ENCODE peak calls at places on chromosomes 5 and 9, in six cellular contexts. T is HFF-Myc, D is stomach, G is astrocyte of the spinal cord, L is AG10803, F is bronchial epithelial cell. I is an unnamed sample.

GRCh38 chr9:93127395-93127911 is 6.6 kb downstream of the NINJ1 start:
- DNase-seq in D (no peak), F (no peak), G (peak; percentile 59), L (no peak), T (no peak), I (no peak)

GRCh38 chr9:113612216-113612747 is 148.8 kb downstream of the RGS3 start:
- DNase-seq in F (no peak), G (no peak), L (no peak), T (no peak), D (no peak), I (no peak)

GRCh38 chr5:180287868-180288267 is 4.0 kb downstream of the MAPK9 start:
- DNase-seq in D (no peak), L (no peak), F (no peak), G (no peak), T (no peak), I (no peak)

GRCh38 chr5:82296929-82297328 is 18.8 kb upstream of the RPS23 start:
- DNase-seq in F (no peak), D (no peak), L (no peak), G (no peak), T (no peak), I (no peak)

GRCh38 chr5:30498972-30499371 is 694.5 kb upstream of the CDH6 start:
- DNase-seq in L (no peak), D (no peak), F (no peak), T (no peak), G (no peak), I (no peak)

GRCh38 chr5:2142456-2142954 is 259.8 kb upstream of the IRX4 start:
- DNase-seq in L (no peak), F (no peak), G (no peak), D (no peak), T (no peak), I (no peak)

GRCh38 chr5:128681096-128681495 is 143.1 kb upstream of the FBN2 start:
- DNase-seq in F (no peak), L (no peak), D (no peak), G (no peak), T (no peak), I (no peak)

GRCh38 chr5:41325074-41325473 is 111.7 kb upstream of the C6 start:
- DNase-seq in D (no peak), T (no peak), L (no peak), F (no peak), G (no peak), I (no peak)

GRCh38 chr9:113391917-113392316 is 9.2 kb downstream of the ALAD start:
- DNase-seq in F (no peak), D (no peak), L (no peak), T (no peak), G (no peak), I (no peak)

GRCh38 chr9:76593011-76593347 is 134.0 kb downstream of the GCNT1 start:
- DNase-seq in D (no peak), L (no peak), F (no peak), T (no peak), G (no peak), I (no peak)

GRCh38 chr5:107208867-107209266 is 461.9 kb downstream of the EFNA5 start:
- DNase-seq in D (no peak), G (no peak), F (no peak), T (no peak), L (no peak), I (no peak)

DNA sequence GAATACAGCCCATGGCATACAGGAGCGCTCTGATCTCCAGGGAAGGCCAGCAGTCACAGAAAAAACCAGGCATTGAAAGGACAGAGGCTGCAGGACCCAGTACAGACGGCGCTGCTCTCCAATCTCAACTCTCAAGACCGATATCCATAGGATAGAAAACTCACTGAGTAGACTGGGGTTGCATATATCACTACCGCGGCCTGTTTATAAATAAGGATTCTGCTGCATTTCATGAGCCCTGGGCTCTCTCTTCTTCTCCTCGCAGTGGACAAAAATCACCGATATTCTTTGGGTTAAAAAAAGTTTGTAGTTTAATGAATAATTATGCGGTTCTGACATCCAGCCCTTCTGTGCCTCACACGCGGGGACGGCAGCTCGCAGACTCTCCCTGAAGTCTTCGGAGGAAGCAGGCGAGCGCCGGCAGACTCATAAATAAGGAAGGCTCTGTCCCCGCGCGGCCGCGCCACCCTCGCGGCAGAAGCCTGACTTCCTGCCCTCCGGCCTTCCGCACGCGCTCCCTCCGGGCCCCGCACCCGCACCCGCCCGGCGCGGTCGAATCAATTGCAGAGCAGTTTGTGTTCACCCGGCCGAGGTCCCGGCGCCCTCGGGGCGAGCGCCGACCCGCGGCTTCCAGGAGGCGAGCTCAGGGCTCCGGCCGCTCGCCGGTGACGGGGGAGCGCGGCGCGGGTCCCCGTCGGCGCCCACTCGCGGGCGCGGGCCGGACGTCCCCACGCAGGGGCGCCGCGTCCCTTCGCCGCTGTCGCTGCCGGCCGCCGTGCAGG is at the start of gene FAM78A:
- DNase-seq in D (peak; percentile 57), G (no peak), F (no peak), L (peak; percentile 16), T (no peak), I (no peak)
- H3K4me3 ChIP-seq in D (peak within 1 kb of the TSS; percentile 83), G (no peak within 1 kb of the TSS), F (peak within 1 kb of the TSS; percentile 33), L (no peak within 1 kb of the TSS), T (peak within 1 kb of the TSS; percentile 32), I (peak within 1 kb of the TSS; percentile 48)

DNA sequence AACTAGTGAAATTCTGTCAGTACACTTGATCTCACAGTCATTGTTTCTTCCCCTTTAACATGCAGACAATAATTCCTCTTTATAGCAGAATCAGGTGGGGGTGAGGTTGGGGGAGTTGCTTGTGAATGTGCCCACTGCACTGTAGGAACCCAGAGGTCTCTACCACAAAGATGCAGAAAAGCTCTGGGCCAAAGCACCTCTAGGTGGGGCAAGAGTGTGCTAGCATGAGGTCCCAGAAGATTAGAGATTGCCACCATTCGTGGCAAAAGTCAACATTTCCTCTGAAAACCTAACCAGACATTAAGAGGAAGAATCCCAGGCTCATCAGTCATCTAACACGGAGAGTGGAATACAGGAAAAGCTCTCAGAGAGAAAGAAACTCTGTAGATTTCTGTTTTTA is 74.5 kb downstream of the PTCD2 start:
- DNase-seq in D (no peak), L (no peak), G (no peak), T (no peak), F (no peak), I (no peak)
- TF ChIP-seq CTCF in D (no peak), L (peak; percentile 28), G (peak; percentile 56), T (peak; percentile 42), F (peak; percentile 47), I (peak; percentile 72)

DNA sequence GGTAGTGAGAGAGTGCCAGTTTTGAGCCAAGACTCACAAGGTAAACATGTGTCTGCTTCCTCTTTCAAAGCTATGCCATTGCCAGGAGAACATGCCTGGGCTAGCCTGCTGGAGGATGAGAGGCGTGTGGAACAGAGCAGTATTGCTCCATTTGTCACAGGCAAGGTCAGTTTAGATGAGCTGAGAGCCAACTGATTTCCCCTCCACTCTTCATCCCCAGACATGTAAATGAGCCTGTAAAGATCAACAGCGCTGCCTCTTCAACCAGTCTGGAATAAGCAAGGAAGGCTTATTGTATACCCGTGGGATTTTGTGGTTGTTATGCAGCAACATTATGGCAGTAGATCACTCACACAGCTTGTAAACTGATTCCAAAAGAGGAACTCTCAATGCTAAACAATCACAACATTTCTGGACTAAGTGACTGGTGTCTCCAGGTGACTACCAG is 8.2 kb upstream of the GDNF start:
- DNase-seq in T (peak; percentile 78), D (no peak), G (peak; percentile 62), F (peak; percentile 99), L (peak; percentile 78), I (no peak)
- H3K4me3 ChIP-seq in T (no peak overlapping the region), D (no peak overlapping the region), G (no peak overlapping the region), F (no peak overlapping the region), L (no peak overlapping the region), I (no peak overlapping the region)

GRCh38 chr9:98045234-98046160 is 11.0 kb upstream of the NANS start:
- DNase-seq in T (no peak), D (no peak), F (no peak), G (no peak), L (no peak), I (no peak)
- TF ChIP-seq CTCF in T (no peak), D (no peak), F (no peak), G (no peak), L (no peak), I (no peak)

GRCh38 chr9:2818486-2819121 is 25.3 kb downstream of the PUM3 start:
- DNase-seq in G (no peak), D (no peak), T (no peak), F (no peak), L (no peak), I (no peak)

GRCh38 chr9:2817987-2818386 is 25.9 kb downstream of the PUM3 start:
- DNase-seq in F (peak; percentile 45), T (no peak), L (peak; percentile 93), D (no peak), G (peak; percentile 54), I (peak; percentile 96)

GRCh38 chr9:2819165-2819564 is 24.7 kb downstream of the PUM3 start:
- DNase-seq in T (no peak), D (no peak), F (no peak), L (no peak), G (no peak), I (no peak)

GRCh38 chr9:2815661-2816060 is 28.2 kb downstream of the PUM3 start:
- DNase-seq in T (no peak), L (no peak), D (no peak), F (no peak), G (no peak), I (no peak)

DNA sequence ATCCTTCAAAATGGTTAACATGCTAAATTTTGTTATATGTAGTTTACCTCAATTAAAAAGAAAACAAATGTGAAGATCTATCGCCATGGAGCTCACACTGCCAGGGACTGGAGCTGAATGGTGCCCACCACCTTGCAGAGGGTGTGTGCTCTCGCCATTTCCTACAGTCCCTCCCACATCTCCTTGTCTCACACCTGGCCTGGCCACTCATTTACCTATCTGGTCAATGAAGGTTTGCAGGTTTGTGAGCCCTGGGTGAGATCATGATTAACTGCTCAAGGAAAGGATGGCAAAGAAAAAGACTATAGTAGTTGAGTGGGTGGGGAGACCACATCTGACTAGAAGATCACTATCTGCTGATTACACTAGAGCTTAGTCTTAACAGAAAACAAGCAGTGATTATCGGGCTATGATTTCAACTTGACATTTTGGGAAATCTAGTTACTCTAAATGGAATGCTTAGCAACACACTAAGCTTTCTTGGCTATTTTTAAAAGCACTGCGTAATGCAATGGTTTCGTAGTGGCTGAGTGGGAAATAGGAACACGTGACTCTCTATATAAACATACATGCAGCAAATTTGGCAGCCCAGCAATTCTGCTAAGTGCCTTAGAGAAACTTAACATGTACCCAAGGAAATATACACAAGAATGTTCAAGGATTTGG is 27.3 kb downstream of the PUM3 start:
- DNase-seq in D (no peak), G (peak; percentile 73), F (peak; percentile 54), L (peak; percentile 13), T (no peak), I (peak; percentile 26)
- H3K4me3 ChIP-seq in D (no peak overlapping the region), G (no peak overlapping the region), F (no peak overlapping the region), L (no peak overlapping the region), T (no peak overlapping the region), I (no peak overlapping the region)

I was measured in epithelial cell of proximal tubule.